ENCODE peak calls at places on chromosomes 3 and 15, in seven cellular contexts. One of them, this sample, is unnamed.

GRCh38 chr3:41174703-41174964 is 24.7 kb upstream of the CTNNB1 start:
- DNase-seq in NCI-H2171 treated with DMSO at 0.1 percent for 48 hours: peak
- DNase-seq in heart left ventricle: no peak
- DNase-seq in RKO: no peak
- DNase-seq in cardiac muscle cell: no peak
- DNase-seq in stimulated activated CD4-positive, alpha-beta T cell treated with anti-CD3 and anti-CD28 coated beads, Interleukin-12 subunit alpha, Interleukin-12 subunit beta, amount 100 ng/mL, for 48 hours: no peak
- DNase-seq in COR-L47: no peak
- DNase-seq in this sample: no peak

GRCh38 chr3:181564222-181564621 is 147.5 kb upstream of the SOX2 start:
- DNase-seq in stimulated activated CD4-positive, alpha-beta T cell treated with anti-CD3 and anti-CD28 coated beads, Interleukin-12 subunit alpha, Interleukin-12 subunit beta, amount 100 ng/mL, for 48 hours: no peak
- DNase-seq in RKO: no peak
- DNase-seq in cardiac muscle cell: no peak
- DNase-seq in COR-L47: no peak
- DNase-seq in NCI-H2171 treated with DMSO at 0.1 percent for 48 hours: no peak
- DNase-seq in heart left ventricle: no peak
- DNase-seq in this sample: no peak

GRCh38 chr3:51620543-51620942 is 50.5 kb upstream of the TEX264 start:
- DNase-seq in NCI-H2171 treated with DMSO at 0.1 percent for 48 hours: no peak
- DNase-seq in COR-L47: no peak
- DNase-seq in cardiac muscle cell: no peak
- DNase-seq in RKO: no peak
- DNase-seq in heart left ventricle: no peak
- DNase-seq in stimulated activated CD4-positive, alpha-beta T cell treated with anti-CD3 and anti-CD28 coated beads, Interleukin-12 subunit alpha, Interleukin-12 subunit beta, amount 100 ng/mL, for 48 hours: no peak
- DNase-seq in this sample: no peak

GRCh38 chr3:31878231-31878838 is 102.7 kb downstream of the OSBPL10 start:
- DNase-seq in RKO: no peak
- DNase-seq in COR-L47: no peak
- DNase-seq in heart left ventricle: no peak
- DNase-seq in stimulated activated CD4-positive, alpha-beta T cell treated with anti-CD3 and anti-CD28 coated beads, Interleukin-12 subunit alpha, Interleukin-12 subunit beta, amount 100 ng/mL, for 48 hours: no peak
- DNase-seq in NCI-H2171 treated with DMSO at 0.1 percent for 48 hours: no peak
- DNase-seq in cardiac muscle cell: no peak
- DNase-seq in this sample: no peak

GRCh38 chr3:160704006-160704405 is 27.0 kb downstream of the ARL14 start:
- DNase-seq in NCI-H2171 treated with DMSO at 0.1 percent for 48 hours: no peak
- DNase-seq in RKO: no peak
- DNase-seq in stimulated activated CD4-positive, alpha-beta T cell treated with anti-CD3 and anti-CD28 coated beads, Interleukin-12 subunit alpha, Interleukin-12 subunit beta, amount 100 ng/mL, for 48 hours: no peak
- DNase-seq in heart left ventricle: no peak
- DNase-seq in cardiac muscle cell: no peak
- DNase-seq in COR-L47: no peak
- DNase-seq in this sample: no peak

GRCh38 chr3:77303943-77304778 is 264.3 kb downstream of the ROBO2 start:
- DNase-seq in cardiac muscle cell: peak
- DNase-seq in stimulated activated CD4-positive, alpha-beta T cell treated with anti-CD3 and anti-CD28 coated beads, Interleukin-12 subunit alpha, Interleukin-12 subunit beta, amount 100 ng/mL, for 48 hours: no peak
- DNase-seq in NCI-H2171 treated with DMSO at 0.1 percent for 48 hours: no peak
- DNase-seq in heart left ventricle: no peak
- DNase-seq in COR-L47: no peak
- DNase-seq in RKO: no peak
- DNase-seq in this sample: no peak

GRCh38 chr3:152937234-152937633 is 102.3 kb downstream of the P2RY1 start:
- DNase-seq in COR-L47: no peak
- DNase-seq in cardiac muscle cell: no peak
- DNase-seq in stimulated activated CD4-positive, alpha-beta T cell treated with anti-CD3 and anti-CD28 coated beads, Interleukin-12 subunit alpha, Interleukin-12 subunit beta, amount 100 ng/mL, for 48 hours: no peak
- DNase-seq in NCI-H2171 treated with DMSO at 0.1 percent for 48 hours: no peak
- DNase-seq in heart left ventricle: no peak
- DNase-seq in RKO: peak
- DNase-seq in this sample: no peak

GRCh38 chr3:177622982-177623617 is 425.8 kb upstream of the TBL1XR1 start:
- DNase-seq in RKO: no peak
- DNase-seq in NCI-H2171 treated with DMSO at 0.1 percent for 48 hours: no peak
- DNase-seq in cardiac muscle cell: no peak
- DNase-seq in COR-L47: no peak
- DNase-seq in heart left ventricle: no peak
- DNase-seq in stimulated activated CD4-positive, alpha-beta T cell treated with anti-CD3 and anti-CD28 coated beads, Interleukin-12 subunit alpha, Interleukin-12 subunit beta, amount 100 ng/mL, for 48 hours: no peak
- DNase-seq in this sample: no peak

GRCh38 chr3:69411331-69411730 is 25.4 kb upstream of the FRMD4B start:
- DNase-seq in COR-L47: no peak
- DNase-seq in stimulated activated CD4-positive, alpha-beta T cell treated with anti-CD3 and anti-CD28 coated beads, Interleukin-12 subunit alpha, Interleukin-12 subunit beta, amount 100 ng/mL, for 48 hours: no peak
- DNase-seq in cardiac muscle cell: no peak
- DNase-seq in heart left ventricle: no peak
- DNase-seq in NCI-H2171 treated with DMSO at 0.1 percent for 48 hours: no peak
- DNase-seq in RKO: peak
- DNase-seq in this sample: no peak

GRCh38 chr15:90519688-90520087 is 10.0 kb upstream of the CRTC3 start:
- DNase-seq in heart left ventricle: no peak
- DNase-seq in COR-L47: no peak
- DNase-seq in stimulated activated CD4-positive, alpha-beta T cell treated with anti-CD3 and anti-CD28 coated beads, Interleukin-12 subunit alpha, Interleukin-12 subunit beta, amount 100 ng/mL, for 48 hours: no peak
- DNase-seq in cardiac muscle cell: no peak
- DNase-seq in NCI-H2171 treated with DMSO at 0.1 percent for 48 hours: no peak
- DNase-seq in RKO: no peak
- DNase-seq in this sample: no peak

GRCh38 chr3:185399629-185400339 is 36.8 kb downstream of the MAP3K13 start:
- DNase-seq in NCI-H2171 treated with DMSO at 0.1 percent for 48 hours: no peak
- DNase-seq in COR-L47: no peak
- DNase-seq in cardiac muscle cell: no peak
- DNase-seq in heart left ventricle: no peak
- DNase-seq in RKO: no peak
- DNase-seq in stimulated activated CD4-positive, alpha-beta T cell treated with anti-CD3 and anti-CD28 coated beads, Interleukin-12 subunit alpha, Interleukin-12 subunit beta, amount 100 ng/mL, for 48 hours: no peak
- DNase-seq in this sample: no peak

GRCh38 chr15:49215768-49216739 is 46.0 kb downstream of the GALK2 start:
- DNase-seq in COR-L47: peak
- DNase-seq in cardiac muscle cell: peak
- DNase-seq in stimulated activated CD4-positive, alpha-beta T cell treated with anti-CD3 and anti-CD28 coated beads, Interleukin-12 subunit alpha, Interleukin-12 subunit beta, amount 100 ng/mL, for 48 hours: no peak
- DNase-seq in RKO: peak
- DNase-seq in heart left ventricle: peak
- DNase-seq in NCI-H2171 treated with DMSO at 0.1 percent for 48 hours: no peak
- DNase-seq in this sample: no peak

GRCh38 chr3:154122912-154123559 is 1.8 kb downstream of the ARHGEF26 start:
- DNase-seq in cardiac muscle cell: peak
- DNase-seq in stimulated activated CD4-positive, alpha-beta T cell treated with anti-CD3 and anti-CD28 coated beads, Interleukin-12 subunit alpha, Interleukin-12 subunit beta, amount 100 ng/mL, for 48 hours: no peak
- DNase-seq in COR-L47: no peak
- DNase-seq in NCI-H2171 treated with DMSO at 0.1 percent for 48 hours: no peak
- DNase-seq in RKO: no peak
- DNase-seq in heart left ventricle: no peak
- DNase-seq in this sample: no peak

GRCh38 chr15:82647045-82647834 is at the start of gene CPEB1:
- DNase-seq in cardiac muscle cell: peak
- DNase-seq in NCI-H2171 treated with DMSO at 0.1 percent for 48 hours: peak
- DNase-seq in COR-L47: peak
- DNase-seq in stimulated activated CD4-positive, alpha-beta T cell treated with anti-CD3 and anti-CD28 coated beads, Interleukin-12 subunit alpha, Interleukin-12 subunit beta, amount 100 ng/mL, for 48 hours: no peak
- DNase-seq in RKO: no peak
- DNase-seq in heart left ventricle: peak
- DNase-seq in this sample: no peak